ENCODE peak calls at places on chromosomes 3 and 15, in five cellular contexts. M is foreskin keratinocyte, E is epithelial cell of esophagus, C is HTR-8/SVneo, Z is GM12892. J is an unnamed sample.

GRCh38 chr15:90594297-90594696 is 64.6 kb downstream of the CRTC3 start:
- DNase-seq in M (peak), E (peak), C (no peak), Z (peak), J (peak)

GRCh38 chr15:77497108-77497737 is 76.5 kb downstream of the HMG20A start:
- DNase-seq in M (no peak), E (no peak), C (no peak), Z (no peak), J (no peak)

GRCh38 chr15:78195735-78196201 is 38.6 kb downstream of the ACSBG1 start:
- DNase-seq in M (no peak), E (peak), C (peak), Z (peak), J (no peak)

GRCh38 chr3:131142580-131142979 is 115.9 kb downstream of the NEK11 start:
- DNase-seq in M (peak), E (no peak), C (no peak), Z (no peak), J (no peak)

GRCh38 chr15:67551207-67551743 is 8.8 kb downstream of the MAP2K5 start:
- DNase-seq in M (no peak), E (no peak), C (no peak), Z (no peak), J (no peak)

GRCh38 chr3:45092132-45093031 is 53.8 kb downstream of the CDCP1 start:
- DNase-seq in M (peak), E (peak), C (peak), Z (no peak), J (peak)

GRCh38 chr3:17942856-17943255 is 200.4 kb upstream of the TBC1D5 start:
- DNase-seq in M (peak), E (peak), C (no peak), Z (no peak), J (peak)

GRCh38 chr3:23256741-23257435 is 53.8 kb downstream of the UBE2E2 start:
- DNase-seq in M (no peak), E (no peak), C (no peak), Z (no peak), J (no peak)

GRCh38 chr3:189353318-189353958 is 181.7 kb downstream of the TPRG1 start:
- DNase-seq in M (peak), E (peak), C (no peak), Z (no peak), J (peak)

GRCh38 chr15:41465822-41466421 is 27.8 kb upstream of the ITPKA start:
- DNase-seq in M (peak), E (peak), C (peak), Z (no peak), J (peak)

GRCh38 chr3:45756055-45756454 is 40.3 kb downstream of the SLC6A20 start:
- DNase-seq in M (no peak), E (no peak), C (no peak), Z (no peak), J (no peak)

GRCh38 chr3:22713936-22714335 is 489.2 kb upstream of the UBE2E2 start:
- DNase-seq in M (peak), E (peak), C (peak), Z (no peak), J (peak)

GRCh38 chr15:58934521-58934920 is 1.0 kb upstream of the SLTM start:
- DNase-seq in M (peak), E (peak), C (no peak), Z (no peak), J (peak)

GRCh38 chr3:46846624-46847542 is 16.4 kb downstream of the MYL3 start:
- DNase-seq in M (no peak), E (no peak), C (no peak), Z (no peak), J (no peak)

GRCh38 chr3:187473778-187474406 is 105.7 kb downstream of the RTP4 start:
- DNase-seq in M (peak), E (no peak), C (no peak), Z (no peak), J (no peak)

GRCh38 chr3:72938471-72939265 is 50.8 kb downstream of the GXYLT2 start:
- DNase-seq in M (peak), E (peak), C (peak), Z (peak), J (peak)

GRCh38 chr15:55007561-55007960 is 189.2 kb downstream of the RSL24D1 start:
- DNase-seq in M (no peak), E (no peak), C (no peak), Z (no peak), J (no peak)

GRCh38 chr3:15637131-15637951 is 35.8 kb downstream of the BTD start:
- DNase-seq in M (no peak), E (no peak), C (no peak), Z (no peak), J (no peak)

GRCh38 chr3:88828466-88828865 is 279.0 kb upstream of the EPHA3 start:
- DNase-seq in M (no peak), E (no peak), C (no peak), Z (no peak), J (no peak)

GRCh38 chr3:112602217-112602838 is 38.6 kb downstream of the CCDC80 start:
- DNase-seq in M (no peak), E (no peak), C (no peak), Z (no peak), J (peak)

GRCh38 chr3:156160653-156161052 is 40.3 kb downstream of the KCNAB1 start:
- DNase-seq in M (no peak), E (no peak), C (no peak), Z (no peak), J (peak)

GRCh38 chr3:153621988-153622387 is 460.0 kb downstream of the RAP2B start:
- DNase-seq in M (peak), E (peak), C (no peak), Z (no peak), J (no peak)

GRCh38 chr15:28952666-28953491 is 67.1 kb downstream of the APBA2 start:
- DNase-seq in M (no peak), E (no peak), C (no peak), Z (no peak), J (no peak)

GRCh38 chr3:13288732-13289718 is 131.1 kb downstream of the NUP210 start:
- DNase-seq in M (no peak), E (no peak), C (no peak), Z (no peak), J (no peak)

GRCh38 chr3:64351713-64352595 is 126.7 kb upstream of the PRICKLE2 start:
- DNase-seq in M (peak), E (peak), C (no peak), Z (no peak), J (peak)

GRCh38 chr3:60622349-60622748 is 628.9 kb downstream of the FHIT start:
- DNase-seq in M (no peak), E (no peak), C (no peak), Z (no peak), J (no peak)

GRCh38 chr3:127489357-127489756 is 101.2 kb downstream of the TPRA1 start:
- DNase-seq in M (no peak), E (no peak), C (no peak), Z (no peak), J (no peak)

GRCh38 chr3:105957722-105958121 is 88.9 kb upstream of the CBLB start:
- DNase-seq in M (peak), E (peak), C (no peak), Z (no peak), J (peak)

GRCh38 chr3:148681080-148681479 is 16.6 kb upstream of the AGTR1 start:
- DNase-seq in M (peak), E (peak), C (no peak), Z (no peak), J (no peak)

GRCh38 chr3:153880493-153880892 is 240.7 kb upstream of the ARHGEF26 start:
- DNase-seq in M (no peak), E (peak), C (no peak), Z (no peak), J (no peak)

GRCh38 chr3:120348065-120348980 is 831 bp downstream of the LRRC58 start:
- DNase-seq in M (peak), E (no peak), C (peak), Z (peak), J (peak)

GRCh38 chr3:171980578-171981270 is 58.7 kb upstream of the FNDC3B start:
- DNase-seq in M (no peak), E (no peak), C (peak), Z (no peak), J (no peak)

GRCh38 chr3:71206305-71206704 is 377.2 kb downstream of the FOXP1 start:
- DNase-seq in M (no peak), E (no peak), C (no peak), Z (no peak), J (no peak)

J was measured in renal cortical epithelial cell.